ENCODE peak calls at places on chromosomes 11 and 22, in five cellular contexts. O, W, F, P and R are unnamed samples.

GRCh38 chr11:125123947-125124633 is 12.7 kb upstream of the TMEM218 start:
- DNase-seq in O (peak), W (no peak), F (peak), P (no peak), R (peak)

GRCh38 chr22:17095538-17095937 is 10.7 kb downstream of the IL17RA start:
- DNase-seq in O (no peak), W (no peak), F (no peak), P (no peak), R (no peak)

GRCh38 chr22:42645938-42646568 is 3.1 kb downstream of the CYB5R3 start:
- DNase-seq in O (no peak), W (no peak), F (no peak), P (no peak), R (no peak)

GRCh38 chr22:47996446-47996857 is 1234.0 kb downstream of the TBC1D22A start:
- DNase-seq in O (no peak), W (no peak), F (no peak), P (no peak), R (no peak)

GRCh38 chr22:49197500-49197899 is 630.2 kb downstream of the BRD1 start:
- DNase-seq in O (no peak), W (no peak), F (no peak), P (peak), R (no peak)

GRCh38 chr11:128503231-128503991 is 83.9 kb downstream of the ETS1 start:
- DNase-seq in O (no peak), W (no peak), F (no peak), P (no peak), R (no peak)

GRCh38 chr22:50507421-50507990 is at the start of gene LMF2:
- DNase-seq in O (peak), W (peak), F (peak), P (no peak), R (no peak)

GRCh38 chr11:71447791-71448256 is 369 bp downstream of the DHCR7 start:
- DNase-seq in O (no peak), W (no peak), F (peak), P (no peak), R (peak)

GRCh38 chr11:128448981-128449713 is 138.2 kb downstream of the ETS1 start:
- DNase-seq in O (no peak), W (no peak), F (no peak), P (no peak), R (no peak)